ENCODE peak calls at places on chromosomes 3 and 15, in five cellular contexts. One of them, this sample, is unnamed.

GRCh38 chr15:42144841-42145375 is 11.5 kb downstream of the PLA2G4F start:
- DNase-seq in SK-N-SH: no peak
- DNase-seq in OCI-LY7: no peak
- DNase-seq in GM23338: no peak
- DNase-seq in MM.1S: no peak
- DNase-seq in this sample: no peak

GRCh38 chr15:34370643-34371042 is 3.6 kb upstream of the LPCAT4 start:
- DNase-seq in MM.1S: no peak
- DNase-seq in GM23338: no peak
- DNase-seq in OCI-LY7: no peak
- DNase-seq in SK-N-SH: no peak
- DNase-seq in this sample: no peak

GRCh38 chr3:145448436-145448835 is 712.5 kb downstream of the PLOD2 start:
- DNase-seq in SK-N-SH: no peak
- DNase-seq in MM.1S: no peak
- DNase-seq in GM23338: no peak
- DNase-seq in OCI-LY7: no peak
- DNase-seq in this sample: no peak

GRCh38 chr3:129602309-129602708 is 4.2 kb downstream of the PLXND1 start:
- DNase-seq in SK-N-SH: no peak
- DNase-seq in OCI-LY7: no peak
- DNase-seq in GM23338: peak
- DNase-seq in MM.1S: no peak
- DNase-seq in this sample: no peak

GRCh38 chr3:152203677-152204076 is 65.1 kb upstream of the MBNL1 start:
- DNase-seq in GM23338: no peak
- DNase-seq in OCI-LY7: no peak
- DNase-seq in MM.1S: no peak
- DNase-seq in SK-N-SH: no peak
- DNase-seq in this sample: no peak

GRCh38 chr15:93321881-93322282 is 232.9 kb upstream of the RGMA start:
- DNase-seq in OCI-LY7: no peak
- DNase-seq in MM.1S: no peak
- DNase-seq in GM23338: no peak
- DNase-seq in SK-N-SH: no peak
- DNase-seq in this sample: peak

GRCh38 chr3:45795882-45796765 is at the start of gene SLC6A20:
- DNase-seq in OCI-LY7: no peak
- DNase-seq in GM23338: peak
- DNase-seq in SK-N-SH: peak
- DNase-seq in MM.1S: no peak
- DNase-seq in this sample: peak

GRCh38 chr3:154144825-154145465 is 23.8 kb downstream of the ARHGEF26 start:
- DNase-seq in GM23338: no peak
- DNase-seq in OCI-LY7: no peak
- DNase-seq in MM.1S: no peak
- DNase-seq in SK-N-SH: no peak
- DNase-seq in this sample: no peak

GRCh38 chr3:31562525-31562924 is 29.8 kb downstream of the STT3B start:
- DNase-seq in MM.1S: no peak
- DNase-seq in GM23338: peak
- DNase-seq in OCI-LY7: peak
- DNase-seq in SK-N-SH: no peak
- DNase-seq in this sample: no peak

GRCh38 chr15:89888214-89888804 is 5.5 kb downstream of the AP3S2 start:
- DNase-seq in GM23338: peak
- DNase-seq in OCI-LY7: peak
- DNase-seq in MM.1S: peak
- DNase-seq in SK-N-SH: no peak
- DNase-seq in this sample: peak

GRCh38 chr15:50808728-50809127 is 43.2 kb upstream of the SPPL2A start:
- DNase-seq in OCI-LY7: no peak
- DNase-seq in GM23338: no peak
- DNase-seq in MM.1S: no peak
- DNase-seq in SK-N-SH: no peak
- DNase-seq in this sample: no peak

GRCh38 chr3:33111581-33111980 is 2.2 kb upstream of the CRTAP start:
- DNase-seq in OCI-LY7: no peak
- DNase-seq in SK-N-SH: no peak
- DNase-seq in GM23338: no peak
- DNase-seq in MM.1S: no peak
- DNase-seq in this sample: no peak

GRCh38 chr3:27533718-27534578 is 49.8 kb upstream of the SLC4A7 start:
- DNase-seq in OCI-LY7: peak
- DNase-seq in SK-N-SH: no peak
- DNase-seq in GM23338: peak
- DNase-seq in MM.1S: no peak
- DNase-seq in this sample: peak

GRCh38 chr3:55165704-55166103 is 237.8 kb upstream of the LRTM1 start:
- DNase-seq in OCI-LY7: no peak
- DNase-seq in MM.1S: no peak
- DNase-seq in SK-N-SH: no peak
- DNase-seq in GM23338: no peak
- DNase-seq in this sample: no peak

GRCh38 chr3:100482181-100482580 is 10.2 kb upstream of the TMEM45A start:
- DNase-seq in OCI-LY7: no peak
- DNase-seq in SK-N-SH: no peak
- DNase-seq in GM23338: no peak
- DNase-seq in MM.1S: no peak
- DNase-seq in this sample: peak
- H2AFZ ChIP-seq in OCI-LY7: no peak
- H2AFZ ChIP-seq in SK-N-SH: no peak
- H2AFZ ChIP-seq in GM23338: no peak
- H2AFZ ChIP-seq in MM.1S: no peak
- H2AFZ ChIP-seq in this sample: no peak

GRCh38 chr15:76337047-76337738 is 620 bp downstream of the ISL2 start:
- DNase-seq in GM23338: peak
- DNase-seq in SK-N-SH: peak
- DNase-seq in OCI-LY7: peak
- DNase-seq in MM.1S: no peak
- DNase-seq in this sample: no peak
- TF ChIP-seq EZH2phosphoT487 in GM23338: no peak
- TF ChIP-seq EZH2phosphoT487 in SK-N-SH: no peak
- TF ChIP-seq EZH2phosphoT487 in OCI-LY7: no peak
- TF ChIP-seq EZH2phosphoT487 in MM.1S: no peak
- TF ChIP-seq EZH2phosphoT487 in this sample: no peak

GRCh38 chr3:180402463-180403073 is 199.4 kb upstream of the TTC14 start:
- DNase-seq in SK-N-SH: no peak
- DNase-seq in GM23338: no peak
- DNase-seq in MM.1S: no peak
- DNase-seq in OCI-LY7: no peak
- DNase-seq in this sample: no peak
- H2AFZ ChIP-seq in SK-N-SH: peak
- H2AFZ ChIP-seq in GM23338: no peak
- H2AFZ ChIP-seq in MM.1S: no peak
- H2AFZ ChIP-seq in OCI-LY7: no peak
- H2AFZ ChIP-seq in this sample: no peak

DNA sequence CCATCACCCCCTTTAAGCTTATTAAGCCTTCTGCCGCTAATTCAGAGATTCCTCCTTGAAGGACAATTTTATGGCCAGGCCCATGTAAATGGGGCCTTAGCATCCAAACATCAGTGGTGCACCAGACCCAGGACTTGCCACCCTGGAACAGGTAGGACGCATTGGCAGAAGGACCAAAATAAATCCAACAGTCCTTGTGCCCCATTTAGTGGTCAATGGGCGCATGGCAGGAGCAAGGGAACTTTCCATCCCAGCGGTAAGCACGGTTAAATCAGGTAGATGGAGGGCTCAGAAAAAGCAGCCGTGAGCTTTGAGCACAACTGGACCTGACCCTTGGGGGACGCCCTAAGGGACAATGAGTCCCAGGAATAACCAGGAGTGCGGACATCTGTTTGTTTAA is 540.8 kb upstream of the ROBO1 start:
- DNase-seq in SK-N-SH: no peak
- DNase-seq in MM.1S: no peak
- DNase-seq in GM23338: no peak
- DNase-seq in OCI-LY7: no peak
- DNase-seq in this sample: no peak
- TF ChIP-seq EZH2phosphoT487 in SK-N-SH: no peak
- TF ChIP-seq EZH2phosphoT487 in MM.1S: no peak
- TF ChIP-seq EZH2phosphoT487 in GM23338: no peak
- TF ChIP-seq EZH2phosphoT487 in OCI-LY7: no peak
- TF ChIP-seq EZH2phosphoT487 in this sample: no peak

This sample was measured in hepatocyte.